ENCODE peak calls at places on chromosomes 6 and 20, in five cellular contexts. K is MV-4-11; H is AG08396; Y is activated effector memory CD4-positive, alpha-beta T cell treated with Interleukin-2 at 50 U/mL for 16 hours; T is DND-41. D is an unnamed sample.

GRCh38 chr6:4351857-4352669 is 216.7 kb upstream of the ECI2 start:
- DNase-seq in K (no peak), H (peak), Y (no peak), T (no peak), D (no peak)

GRCh38 chr6:9412951-9413559 is 977.7 kb upstream of the SLC35B3 start:
- DNase-seq in K (peak), H (peak), Y (no peak), T (peak), D (peak)

GRCh38 chr6:27901801-27902200 is 10.4 kb downstream of the OR2B2 start:
- DNase-seq in K (no peak), H (no peak), Y (no peak), T (no peak), D (peak)

GRCh38 chr6:21371676-21372161 is 221.8 kb upstream of the SOX4 start:
- DNase-seq in K (no peak), H (no peak), Y (no peak), T (no peak), D (no peak)

GRCh38 chr20:48706116-48706656 is 121.6 kb downstream of the PREX1 start:
- DNase-seq in K (peak), H (no peak), Y (no peak), T (no peak), D (no peak)

GRCh38 chr20:4835244-4836177 is 113.8 kb downstream of the PRND start:
- DNase-seq in K (no peak), H (peak), Y (no peak), T (no peak), D (no peak)

GRCh38 chr20:15045246-15045645 is 707.8 kb upstream of the FLRT3 start:
- DNase-seq in K (no peak), H (no peak), Y (no peak), T (no peak), D (no peak)

GRCh38 chr20:645318-646106 is 7.5 kb downstream of the SRXN1 start:
- DNase-seq in K (peak), H (peak), Y (peak), T (peak), D (peak)

GRCh38 chr6:54802775-54803631 is 43.6 kb upstream of the FAM83B start:
- DNase-seq in K (peak), H (peak), Y (no peak), T (no peak), D (peak)

GRCh38 chr6:44545224-44545623 is 157.7 kb downstream of the CDC5L start:
- DNase-seq in K (no peak), H (no peak), Y (no peak), T (no peak), D (no peak)

GRCh38 chr6:127366281-127367022 is 23.0 kb upstream of the ECHDC1 start:
- DNase-seq in K (peak), H (peak), Y (no peak), T (no peak), D (peak)

GRCh38 chr6:169212436-169212835 is 41.2 kb downstream of the THBS2 start:
- DNase-seq in K (peak), H (no peak), Y (no peak), T (no peak), D (no peak)

GRCh38 chr6:134029495-134030455 is 22.6 kb downstream of the SLC2A12 start:
- DNase-seq in K (no peak), H (peak), Y (no peak), T (no peak), D (no peak)

GRCh38 chr20:36062799-36063198 is 91.7 kb upstream of the EPB41L1 start:
- DNase-seq in K (no peak), H (no peak), Y (no peak), T (no peak), D (no peak)

GRCh38 chr6:83221886-83222479 is 28.8 kb downstream of the RWDD2A start:
- DNase-seq in K (peak), H (no peak), Y (no peak), T (no peak), D (peak)

GRCh38 chr20:62236674-62236996 is 1.7 kb upstream of the OSBPL2 start:
- DNase-seq in K (no peak), H (no peak), Y (no peak), T (no peak), D (no peak)

GRCh38 chr6:1715336-1715735 is 105.6 kb downstream of the FOXC1 start:
- DNase-seq in K (no peak), H (no peak), Y (no peak), T (no peak), D (no peak)

GRCh38 chr20:33178726-33179125 is 10.8 kb downstream of the BPIFA2 start:
- DNase-seq in K (no peak), H (no peak), Y (no peak), T (no peak), D (no peak)

GRCh38 chr6:11056871-11057270 is 12.8 kb upstream of the ELOVL2 start:
- DNase-seq in K (no peak), H (no peak), Y (no peak), T (no peak), D (no peak)

GRCh38 chr6:130018830-130019795 is 732 bp downstream of the L3MBTL3 start:
- DNase-seq in K (peak), H (peak), Y (peak), T (no peak), D (peak)

GRCh38 chr20:1524004-1524403 is 32.8 kb upstream of the SIRPB2 start:
- DNase-seq in K (peak), H (no peak), Y (no peak), T (peak), D (peak)

GRCh38 chr6:65922049-65922448 is 215.0 kb upstream of the EYS start:
- DNase-seq in K (no peak), H (no peak), Y (no peak), T (no peak), D (no peak)

GRCh38 chr20:44245977-44246376 is 1.1 kb upstream of the GDAP1L1 start:
- DNase-seq in K (no peak), H (no peak), Y (no peak), T (no peak), D (no peak)

GRCh38 chr6:53795254-53795701 is 473 bp downstream of the LRRC1 start:
- DNase-seq in K (no peak), H (no peak), Y (no peak), T (no peak), D (no peak)

GRCh38 chr6:50030777-50031562 is 9.2 kb upstream of the DEFB110 start:
- DNase-seq in K (no peak), H (no peak), Y (no peak), T (no peak), D (no peak)

GRCh38 chr20:4896971-4897497 is 104.3 kb downstream of the SLC23A2 start:
- DNase-seq in K (peak), H (no peak), Y (no peak), T (no peak), D (no peak)

GRCh38 chr20:19757487-19757972 is 528 bp upstream of the RIN2 start:
- DNase-seq in K (no peak), H (peak), Y (no peak), T (no peak), D (no peak)

GRCh38 chr20:8646716-8647115 is 422.2 kb upstream of the PLCB4 start:
- DNase-seq in K (no peak), H (peak), Y (no peak), T (no peak), D (no peak)

GRCh38 chr6:107737397-107737793 is 86.7 kb downstream of the SCML4 start:
- DNase-seq in K (no peak), H (no peak), Y (no peak), T (no peak), D (no peak)

GRCh38 chr20:17634666-17635319 is 47.2 kb downstream of the RRBP1 start:
- DNase-seq in K (peak), H (no peak), Y (no peak), T (no peak), D (peak)